ENCODE peak calls at places on chromosomes 4 and X, in five cellular contexts. F, E, U, M and R are unnamed samples.

GRCh38 chrX:118536687-118537461 is 41.3 kb downstream of the DOCK11 start:
- ATAC-seq in E (peak), F (peak), U (peak), M (peak), R (peak)

GRCh38 chr4:138259801-138260200 is 17.7 kb upstream of the SLC7A11 start:
- ATAC-seq in M (no peak), U (no peak), F (no peak), E (no peak), R (no peak)

GRCh38 chr4:1305261-1305711 is 15.6 kb downstream of the MAEA start:
- ATAC-seq in U (no peak), M (no peak), F (no peak), E (no peak), R (no peak)

GRCh38 chrX:73825569-73825968 is 262.6 kb downstream of the CHIC1 start:
- ATAC-seq in M (no peak), U (no peak), F (no peak), E (no peak), R (no peak)

GRCh38 chr4:147480502-147480890 is 401 bp upstream of the EDNRA start:
- ATAC-seq in F (no peak), M (no peak), E (no peak), U (no peak), R (no peak)

GRCh38 chr4:151460434-151460833 is 51.5 kb downstream of the FHIP1A start:
- ATAC-seq in U (no peak), E (no peak), F (no peak), M (no peak), R (no peak)

GRCh38 chrX:37825225-37825842 is 22.0 kb downstream of the DYNLT3 start:
- ATAC-seq in U (no peak), F (peak), E (peak), M (peak), R (no peak)

GRCh38 chr4:108446554-108446953 is 173.8 kb upstream of the RPL34 start:
- ATAC-seq in E (no peak), M (no peak), F (no peak), U (no peak), R (peak)

GRCh38 chr4:168882650-168883233 is 127.3 kb downstream of the CBR4 start:
- ATAC-seq in E (no peak), M (no peak), F (peak), U (no peak), R (no peak)

GRCh38 chr4:64503416-64503815 is 94.2 kb upstream of the TECRL start:
- ATAC-seq in U (no peak), M (no peak), F (no peak), E (no peak), R (no peak)

GRCh38 chrX:107542500-107542899 is 85.8 kb upstream of the PRPS1 start:
- ATAC-seq in M (no peak), F (peak), U (no peak), E (no peak), R (no peak)

GRCh38 chrX:13223868-13224555 is 95.8 kb downstream of the ATXN3L start:
- ATAC-seq in F (peak), E (no peak), M (no peak), U (no peak), R (no peak)

GRCh38 chr4:176671532-176671931 is 121.2 kb downstream of the VEGFC start:
- ATAC-seq in F (no peak), M (no peak), E (no peak), U (no peak), R (no peak)

GRCh38 chrX:113001836-113002235 is 161.2 kb upstream of the AMOT start:
- ATAC-seq in U (no peak), F (no peak), E (no peak), M (no peak), R (no peak)

GRCh38 chr4:119081542-119081859 is 54.1 kb upstream of the MYOZ2 start:
- ATAC-seq in F (no peak), U (no peak), E (no peak), M (no peak), R (no peak)

GRCh38 chr4:8110071-8110986 is 48.3 kb downstream of the ABLIM2 start:
- ATAC-seq in F (peak), E (no peak), U (no peak), M (no peak), R (peak)

GRCh38 chr4:153922148-153922547 is 133.3 kb upstream of the SFRP2 start:
- ATAC-seq in M (no peak), U (no peak), F (no peak), E (no peak), R (no peak)

GRCh38 chr4:168839758-168840385 is 170.2 kb downstream of the CBR4 start:
- ATAC-seq in F (no peak), U (no peak), M (no peak), E (no peak), R (no peak)

GRCh38 chrX:37883196-37883595 is 35.8 kb upstream of the DYNLT3 start:
- ATAC-seq in E (no peak), M (no peak), U (no peak), F (no peak), R (no peak)

GRCh38 chr4:83285022-83285387 is 407 bp upstream of the COQ2 start:
- ATAC-seq in M (peak), U (peak), F (peak), E (no peak), R (peak)

GRCh38 chrX:43629229-43629628 is 26.9 kb upstream of the MAOA start:
- ATAC-seq in E (no peak), U (no peak), F (no peak), M (no peak), R (no peak)

GRCh38 chrX:52990848-52991247 is 32.5 kb upstream of the FAM156A start:
- ATAC-seq in U (no peak), E (no peak), F (no peak), M (no peak), R (no peak)

GRCh38 chrX:120022763-120023162 is 54.7 kb downstream of the RHOXF2B start:
- ATAC-seq in U (no peak), M (no peak), E (no peak), F (no peak), R (no peak)

GRCh38 chr4:147052361-147052760 is 106.7 kb upstream of the TTC29 start:
- ATAC-seq in U (no peak), E (no peak), F (no peak), M (no peak), R (no peak)

GRCh38 chr4:100690812-100691211 is 173.0 kb upstream of the EMCN start:
- ATAC-seq in U (no peak), M (no peak), E (no peak), F (no peak), R (no peak)

GRCh38 chr4:169116270-169116901 is 106.3 kb upstream of the CBR4 start:
- ATAC-seq in M (no peak), E (no peak), U (no peak), F (peak), R (peak)

GRCh38 chrX:139932077-139932900 is 564 bp downstream of the ATP11C start:
- ATAC-seq in E (peak), U (peak), M (peak), F (peak), R (peak)

GRCh38 chr4:113871080-113871479 is 108.4 kb downstream of the ARSJ start:
- ATAC-seq in M (no peak), E (no peak), F (no peak), U (no peak), R (no peak)

GRCh38 chr4:133186210-133186609 is 37.1 kb downstream of the PCDH10 start:
- ATAC-seq in U (no peak), E (no peak), M (no peak), F (no peak), R (no peak)

GRCh38 chrX:21168401-21169160 is 205.6 kb upstream of the CNKSR2 start:
- ATAC-seq in E (no peak), M (no peak), U (no peak), F (no peak), R (no peak)

GRCh38 chr4:41602886-41603503 is 65.0 kb downstream of the LIMCH1 start:
- ATAC-seq in E (no peak), F (no peak), U (no peak), M (no peak), R (no peak)

GRCh38 chrX:95628796-95629195 is 1055.8 kb upstream of the DIAPH2 start:
- ATAC-seq in F (no peak), E (no peak), U (no peak), M (no peak), R (no peak)

GRCh38 chr4:39657465-39657864 is 18.8 kb upstream of the SMIM14 start:
- ATAC-seq in M (no peak), F (no peak), U (no peak), E (no peak), R (peak)